ENCODE peak calls at places on chromosomes 6 and 20, in six cellular contexts. One of them, this sample, is unnamed.

GRCh38 chr6:4358414-4359107 is 223.2 kb upstream of the ECI2 start:
- DNase-seq in left ventricle myocardium inferior: peak; percentile 88
- DNase-seq in H9: peak; percentile 85
- DNase-seq in WERI-Rb-1: no peak
- DNase-seq in neural progenitor cell: peak; percentile 24
- DNase-seq in right cardiac atrium: peak; percentile 95
- DNase-seq in this sample: peak; percentile 96

GRCh38 chr6:118659513-118660217 is 8.3 kb upstream of the CEP85L start:
- DNase-seq in left ventricle myocardium inferior: no peak
- DNase-seq in H9: no peak
- DNase-seq in WERI-Rb-1: peak; percentile 50
- DNase-seq in neural progenitor cell: no peak
- DNase-seq in right cardiac atrium: no peak
- DNase-seq in this sample: no peak

GRCh38 chr6:166679566-166679965 is 52.5 kb upstream of the RPS6KA2 start:
- DNase-seq in left ventricle myocardium inferior: no peak
- DNase-seq in H9: no peak
- DNase-seq in WERI-Rb-1: no peak
- DNase-seq in neural progenitor cell: no peak
- DNase-seq in right cardiac atrium: no peak
- DNase-seq in this sample: no peak

GRCh38 chr6:28335564-28336283 is at the start of gene ZSCAN31:
- DNase-seq in left ventricle myocardium inferior: peak; percentile 93
- DNase-seq in H9: peak; percentile 92
- DNase-seq in WERI-Rb-1: peak; percentile 98
- DNase-seq in neural progenitor cell: peak; percentile 94
- DNase-seq in right cardiac atrium: peak; percentile 96
- DNase-seq in this sample: peak; percentile 99

GRCh38 chr6:26415791-26416190 is 13.7 kb downstream of the BTN3A1 start:
- DNase-seq in left ventricle myocardium inferior: no peak
- DNase-seq in H9: no peak
- DNase-seq in WERI-Rb-1: no peak
- DNase-seq in neural progenitor cell: no peak
- DNase-seq in right cardiac atrium: no peak
- DNase-seq in this sample: no peak

GRCh38 chr6:57257911-57258541 is 35.9 kb upstream of the RAB23 start:
- DNase-seq in left ventricle myocardium inferior: no peak
- DNase-seq in H9: no peak
- DNase-seq in WERI-Rb-1: no peak
- DNase-seq in neural progenitor cell: no peak
- DNase-seq in right cardiac atrium: no peak
- DNase-seq in this sample: no peak

GRCh38 chr6:127886603-127887002 is 14.3 kb downstream of the THEMIS start:
- DNase-seq in left ventricle myocardium inferior: no peak
- DNase-seq in H9: no peak
- DNase-seq in WERI-Rb-1: no peak
- DNase-seq in neural progenitor cell: no peak
- DNase-seq in right cardiac atrium: no peak
- DNase-seq in this sample: no peak

GRCh38 chr6:41965429-41966213 is 24.0 kb upstream of the CCND3 start:
- DNase-seq in left ventricle myocardium inferior: no peak
- DNase-seq in H9: peak; percentile 93
- DNase-seq in WERI-Rb-1: no peak
- DNase-seq in neural progenitor cell: peak; percentile 90
- DNase-seq in right cardiac atrium: no peak
- DNase-seq in this sample: peak; percentile 31

GRCh38 chr6:16163066-16163465 is 34.2 kb downstream of the MYLIP start:
- DNase-seq in left ventricle myocardium inferior: no peak
- DNase-seq in H9: no peak
- DNase-seq in WERI-Rb-1: no peak
- DNase-seq in neural progenitor cell: no peak
- DNase-seq in right cardiac atrium: no peak
- DNase-seq in this sample: no peak

GRCh38 chr6:17311595-17312311 is 30.6 kb downstream of the RBM24 start:
- DNase-seq in left ventricle myocardium inferior: peak; percentile 22
- DNase-seq in H9: no peak
- DNase-seq in WERI-Rb-1: peak; percentile 24
- DNase-seq in neural progenitor cell: peak; percentile 9
- DNase-seq in right cardiac atrium: no peak
- DNase-seq in this sample: no peak

GRCh38 chr20:52763321-52763853 is 208.8 kb upstream of the TSHZ2 start:
- DNase-seq in left ventricle myocardium inferior: no peak
- DNase-seq in H9: no peak
- DNase-seq in WERI-Rb-1: no peak
- DNase-seq in neural progenitor cell: no peak
- DNase-seq in right cardiac atrium: no peak
- DNase-seq in this sample: no peak

GRCh38 chr20:63678667-63679465 is 17.6 kb upstream of the TNFRSF6B start:
- DNase-seq in left ventricle myocardium inferior: no peak
- DNase-seq in H9: no peak
- DNase-seq in WERI-Rb-1: no peak
- DNase-seq in neural progenitor cell: no peak
- DNase-seq in right cardiac atrium: no peak
- DNase-seq in this sample: no peak

GRCh38 chr20:63678071-63678470 is 18.4 kb upstream of the TNFRSF6B start:
- DNase-seq in left ventricle myocardium inferior: no peak
- DNase-seq in H9: no peak
- DNase-seq in WERI-Rb-1: no peak
- DNase-seq in neural progenitor cell: no peak
- DNase-seq in right cardiac atrium: no peak
- DNase-seq in this sample: no peak

GRCh38 chr20:63680427-63680826 is 16.0 kb upstream of the TNFRSF6B start:
- DNase-seq in left ventricle myocardium inferior: no peak
- DNase-seq in H9: no peak
- DNase-seq in WERI-Rb-1: no peak
- DNase-seq in neural progenitor cell: no peak
- DNase-seq in right cardiac atrium: no peak
- DNase-seq in this sample: no peak

GRCh38 chr20:63680857-63681608 is 15.4 kb upstream of the TNFRSF6B start:
- DNase-seq in left ventricle myocardium inferior: no peak
- DNase-seq in H9: no peak
- DNase-seq in WERI-Rb-1: no peak
- DNase-seq in neural progenitor cell: no peak
- DNase-seq in right cardiac atrium: no peak
- DNase-seq in this sample: no peak

GRCh38 chr20:63679799-63680305 is 16.6 kb upstream of the TNFRSF6B start:
- DNase-seq in left ventricle myocardium inferior: no peak
- DNase-seq in H9: no peak
- DNase-seq in WERI-Rb-1: no peak
- DNase-seq in neural progenitor cell: no peak
- DNase-seq in right cardiac atrium: no peak
- DNase-seq in this sample: no peak
- H3K27ac ChIP-seq in left ventricle myocardium inferior: no peak overlapping the region
- H3K27ac ChIP-seq in H9: no peak overlapping the region
- H3K27ac ChIP-seq in WERI-Rb-1: no peak overlapping the region
- H3K27ac ChIP-seq in neural progenitor cell: no peak overlapping the region
- H3K27ac ChIP-seq in right cardiac atrium: no peak overlapping the region
- H3K27ac ChIP-seq in this sample: no peak overlapping the region

GRCh38 chr6:47098570-47098993 is 56.5 kb upstream of the ADGRF1 start:
- DNase-seq in left ventricle myocardium inferior: no peak
- DNase-seq in H9: no peak
- DNase-seq in WERI-Rb-1: no peak
- DNase-seq in neural progenitor cell: no peak
- DNase-seq in right cardiac atrium: peak; percentile 32
- DNase-seq in this sample: no peak
- H3K27ac ChIP-seq in left ventricle myocardium inferior: peak overlapping the region; percentile 53
- H3K27ac ChIP-seq in H9: no peak overlapping the region
- H3K27ac ChIP-seq in WERI-Rb-1: no peak overlapping the region
- H3K27ac ChIP-seq in neural progenitor cell: no peak overlapping the region
- H3K27ac ChIP-seq in right cardiac atrium: no peak overlapping the region
- H3K27ac ChIP-seq in this sample: no peak overlapping the region

GRCh38 chr6:834879-835278 is 141.9 kb upstream of the EXOC2 start:
- DNase-seq in left ventricle myocardium inferior: no peak
- DNase-seq in H9: no peak
- DNase-seq in WERI-Rb-1: no peak
- DNase-seq in neural progenitor cell: no peak
- DNase-seq in right cardiac atrium: no peak
- DNase-seq in this sample: no peak

GRCh38 chr6:837380-837779 is 144.4 kb upstream of the EXOC2 start:
- DNase-seq in left ventricle myocardium inferior: no peak
- DNase-seq in H9: no peak
- DNase-seq in WERI-Rb-1: no peak
- DNase-seq in neural progenitor cell: no peak
- DNase-seq in right cardiac atrium: no peak
- DNase-seq in this sample: no peak

GRCh38 chr6:834190-834589 is 141.3 kb upstream of the EXOC2 start:
- DNase-seq in left ventricle myocardium inferior: no peak
- DNase-seq in H9: no peak
- DNase-seq in WERI-Rb-1: no peak
- DNase-seq in neural progenitor cell: no peak
- DNase-seq in right cardiac atrium: no peak
- DNase-seq in this sample: no peak

GRCh38 chr6:836276-836853 is 143.4 kb upstream of the EXOC2 start:
- DNase-seq in left ventricle myocardium inferior: no peak
- DNase-seq in H9: no peak
- DNase-seq in WERI-Rb-1: no peak
- DNase-seq in neural progenitor cell: no peak
- DNase-seq in right cardiac atrium: no peak
- DNase-seq in this sample: no peak

GRCh38 chr6:835476-836160 is 142.7 kb upstream of the EXOC2 start:
- DNase-seq in left ventricle myocardium inferior: no peak
- DNase-seq in H9: no peak
- DNase-seq in WERI-Rb-1: peak; percentile 40
- DNase-seq in neural progenitor cell: no peak
- DNase-seq in right cardiac atrium: no peak
- DNase-seq in this sample: no peak
- H3K27ac ChIP-seq in left ventricle myocardium inferior: peak overlapping the region; percentile 66
- H3K27ac ChIP-seq in H9: no peak overlapping the region
- H3K27ac ChIP-seq in WERI-Rb-1: peak overlapping the region; percentile 26
- H3K27ac ChIP-seq in neural progenitor cell: no peak overlapping the region
- H3K27ac ChIP-seq in right cardiac atrium: peak overlapping the region; percentile 52
- H3K27ac ChIP-seq in this sample: no peak overlapping the region

GRCh38 chr20:4666001-4666470 is 55.7 kb upstream of the PRND start:
- DNase-seq in left ventricle myocardium inferior: no peak
- DNase-seq in H9: no peak
- DNase-seq in WERI-Rb-1: no peak
- DNase-seq in neural progenitor cell: no peak
- DNase-seq in right cardiac atrium: no peak
- DNase-seq in this sample: no peak

GRCh38 chr20:4665591-4665990 is 56.1 kb upstream of the PRND start:
- DNase-seq in left ventricle myocardium inferior: no peak
- DNase-seq in H9: no peak
- DNase-seq in WERI-Rb-1: no peak
- DNase-seq in neural progenitor cell: no peak
- DNase-seq in right cardiac atrium: no peak
- DNase-seq in this sample: no peak

GRCh38 chr20:4670439-4670838 is 51.3 kb upstream of the PRND start:
- DNase-seq in left ventricle myocardium inferior: no peak
- DNase-seq in H9: no peak
- DNase-seq in WERI-Rb-1: no peak
- DNase-seq in neural progenitor cell: no peak
- DNase-seq in right cardiac atrium: no peak
- DNase-seq in this sample: no peak

GRCh38 chr20:4667371-4667773 is 54.3 kb upstream of the PRND start:
- DNase-seq in left ventricle myocardium inferior: no peak
- DNase-seq in H9: no peak
- DNase-seq in WERI-Rb-1: peak; percentile 45
- DNase-seq in neural progenitor cell: no peak
- DNase-seq in right cardiac atrium: no peak
- DNase-seq in this sample: no peak

DNA sequence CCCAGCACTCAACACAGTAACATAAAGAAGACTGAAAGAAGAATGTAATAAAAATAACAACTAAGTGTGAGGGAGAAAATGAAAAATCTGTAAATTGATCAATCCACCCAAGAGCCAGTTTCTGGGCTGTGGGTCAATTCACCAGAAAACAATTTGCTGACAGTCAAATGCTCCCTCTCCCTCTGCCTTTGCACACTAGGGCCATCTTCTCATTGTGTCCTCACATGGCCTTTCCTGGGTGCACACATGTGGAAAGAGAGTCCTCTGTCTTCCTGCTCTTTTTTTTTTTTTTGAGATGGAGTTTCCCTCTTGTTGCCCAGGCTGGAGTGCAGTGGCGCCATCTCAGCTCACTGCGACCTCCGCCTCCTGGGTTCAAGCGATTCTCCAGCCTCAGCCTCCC is 53.9 kb upstream of the PRND start:
- DNase-seq in left ventricle myocardium inferior: no peak
- DNase-seq in H9: no peak
- DNase-seq in WERI-Rb-1: no peak
- DNase-seq in neural progenitor cell: no peak
- DNase-seq in right cardiac atrium: no peak
- DNase-seq in this sample: no peak
- H3K27ac ChIP-seq in left ventricle myocardium inferior: peak overlapping the region; percentile 54
- H3K27ac ChIP-seq in H9: no peak overlapping the region
- H3K27ac ChIP-seq in WERI-Rb-1: peak overlapping the region; percentile 60
- H3K27ac ChIP-seq in neural progenitor cell: no peak overlapping the region
- H3K27ac ChIP-seq in right cardiac atrium: no peak overlapping the region
- H3K27ac ChIP-seq in this sample: no peak overlapping the region